ENCODE peak calls at places on chromosomes 1 and 21, in four cellular contexts. E is fibroblast of villous mesenchyme, N is heart right ventricle, X is esophagus muscularis mucosa. G is an unnamed sample.

GRCh38 chr1:21638531-21639341 is 30.4 kb downstream of the RAP1GAP start:
- DNase-seq in X (no peak), E (peak), N (no peak), G (no peak)

GRCh38 chr21:31364265-31364945 is 20.3 kb upstream of the TIAM1 start:
- DNase-seq in N (no peak), X (no peak), E (no peak), G (no peak)

GRCh38 chr1:36365310-36365895 is 20.3 kb downstream of the STK40 start:
- DNase-seq in N (peak), X (no peak), E (peak), G (no peak)

GRCh38 chr1:207803678-207804077 is 51.8 kb downstream of the CD46 start:
- DNase-seq in X (peak), N (no peak), E (no peak), G (no peak)

GRCh38 chr1:75430526-75430925 is 180.4 kb downstream of the SLC44A5 start:
- DNase-seq in X (no peak), E (no peak), N (no peak), G (no peak)

GRCh38 chr1:183432548-183432875 is 14.3 kb upstream of the NMNAT2 start:
- DNase-seq in N (no peak), E (no peak), X (no peak), G (no peak)

GRCh38 chr1:200869376-200869752 is 3.4 kb upstream of the GPR25 start:
- DNase-seq in N (no peak), E (no peak), X (peak), G (no peak)

GRCh38 chr1:234977891-234978396 is 150.7 kb downstream of the TOMM20 start:
- DNase-seq in E (no peak), N (no peak), X (no peak), G (no peak)

GRCh38 chr21:27250386-27250785 is 283.5 kb upstream of the ADAMTS5 start:
- DNase-seq in E (no peak), N (no peak), X (no peak), G (no peak)

GRCh38 chr1:98981917-98982513 is 22.6 kb downstream of the PLPPR5 start:
- DNase-seq in X (no peak), E (peak), N (no peak), G (no peak)

GRCh38 chr1:117697220-117697781 is 91.5 kb downstream of the TENT5C start:
- DNase-seq in N (no peak), E (no peak), X (peak), G (no peak)

GRCh38 chr1:153777648-153778047 is 2.4 kb downstream of the SLC27A3 start:
- DNase-seq in N (no peak), E (no peak), X (no peak), G (no peak)

GRCh38 chr1:15543589-15544568 is 17.2 kb downstream of the DNAJC16 start:
- DNase-seq in X (no peak), N (no peak), E (peak), G (no peak)

GRCh38 chr21:39673736-39674135 is 61.0 kb downstream of the B3GALT5 start:
- DNase-seq in E (no peak), X (no peak), N (no peak), G (no peak)

GRCh38 chr1:200374569-200375312 is 35.1 kb downstream of the ZNF281 start:
- DNase-seq in X (no peak), E (no peak), N (no peak), G (no peak)

GRCh38 chr1:19427087-19427781 is 58.1 kb downstream of the CAPZB start:
- DNase-seq in E (peak), X (no peak), N (no peak), G (no peak)

GRCh38 chr1:36702963-36703362 is 220.2 kb upstream of the CSF3R start:
- DNase-seq in E (no peak), X (no peak), N (no peak), G (no peak)

GRCh38 chr1:77876884-77877283 is 11.5 kb upstream of the NEXN start:
- DNase-seq in E (peak), X (no peak), N (no peak), G (no peak)

GRCh38 chr1:77874804-77875445 is 13.5 kb upstream of the NEXN start:
- DNase-seq in E (peak), X (no peak), N (no peak), G (no peak)

DNA sequence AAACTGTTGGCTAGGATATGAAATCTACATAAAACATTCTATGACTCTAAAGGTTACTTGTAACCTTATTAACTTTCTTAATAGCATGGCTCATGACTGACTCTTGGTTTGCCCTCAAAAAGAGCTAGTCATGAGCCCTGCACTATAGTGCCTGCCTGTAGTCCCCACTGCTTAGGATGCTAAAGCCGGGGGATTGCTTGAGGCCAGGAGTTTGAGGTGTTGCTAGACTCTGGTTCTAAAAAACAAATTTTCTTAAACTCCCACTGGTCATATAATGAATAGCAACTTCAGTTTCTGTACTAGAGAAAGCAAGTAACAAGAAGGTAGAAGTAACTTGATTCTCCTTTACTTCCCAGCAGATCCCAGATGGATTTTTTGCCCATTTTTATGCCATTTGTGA is 15.8 kb upstream of the NEXN start:
- DNase-seq in N (no peak), E (no peak), X (no peak), G (no peak)
- TF ChIP-seq CTCF in N (no peak), E (no peak), X (no peak), G (no peak)

DNA sequence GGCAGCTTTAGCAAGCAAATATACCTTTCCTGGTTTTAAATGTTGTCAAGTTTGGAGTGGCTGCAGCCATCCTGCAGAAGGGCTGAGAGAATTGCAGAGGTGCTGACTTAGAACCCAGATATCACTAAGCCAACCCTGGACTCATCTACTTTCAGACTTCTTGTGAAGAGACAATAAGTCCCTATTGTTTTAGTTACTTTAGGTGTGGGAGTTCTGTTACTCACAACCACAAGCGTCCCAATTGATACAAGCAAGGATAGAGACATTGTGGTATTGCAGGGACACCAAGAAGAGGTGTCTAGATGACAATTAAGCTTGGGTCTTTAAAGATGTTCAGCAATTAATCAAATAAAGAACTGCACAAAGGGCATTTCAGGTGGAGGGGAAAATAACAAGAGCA is 8.8 kb upstream of the ETV3 start:
- DNase-seq in E (no peak), X (no peak), N (no peak), G (no peak)
- TF ChIP-seq CTCF in E (no peak), X (no peak), N (no peak), G (no peak)

GRCh38 chr1:192235127-192235526 is 76.9 kb downstream of the RGS18 start:
- DNase-seq in N (no peak), E (no peak), X (no peak), G (no peak)
- TF ChIP-seq CTCF in N (no peak), E (no peak), X (no peak), G (no peak)

GRCh38 chr1:205505076-205505729 is 734 bp downstream of the CDK18 start:
- DNase-seq in N (no peak), X (no peak), E (no peak), G (no peak)
- TF ChIP-seq CTCF in N (no peak), X (no peak), E (peak), G (no peak)

G was measured in vagina.